ENCODE peak calls at places on chromosome 13, in six cellular contexts. C is PC-9, S is NCI-H345, U is GM23338, E is T-helper 17 cell, F is GM10248. V is an unnamed sample.

GRCh38 chr13:31945202-31945978 is 86.2 kb upstream of the FRY start:
- DNase-seq in C (peak; percentile 97), S (peak; percentile 66), U (peak; percentile 66), E (no peak), F (no peak), V (no peak)

GRCh38 chr13:75514080-75515040 is 23.3 kb downstream of the COMMD6 start:
- DNase-seq in C (no peak), S (no peak), U (no peak), E (no peak), F (no peak), V (no peak)

GRCh38 chr13:39451301-39451700 is 151.7 kb downstream of the LHFPL6 start:
- DNase-seq in C (no peak), S (peak; percentile 37), U (no peak), E (no peak), F (no peak), V (peak; percentile 7)

GRCh38 chr13:37747071-37747612 is 122.4 kb downstream of the TRPC4 start:
- DNase-seq in C (peak; percentile 83), S (no peak), U (no peak), E (no peak), F (no peak), V (no peak)

GRCh38 chr13:81051873-81052272 is 710.9 kb upstream of the SPRY2 start:
- DNase-seq in C (no peak), S (peak; percentile 6), U (peak; percentile 10), E (no peak), F (no peak), V (no peak)

GRCh38 chr13:77222000-77222690 is 104.7 kb downstream of the MYCBP2 start:
- DNase-seq in C (no peak), S (no peak), U (no peak), E (no peak), F (no peak), V (no peak)

GRCh38 chr13:100611678-100612492 is 23.3 kb upstream of the GGACT start:
- DNase-seq in C (no peak), S (no peak), U (no peak), E (no peak), F (no peak), V (no peak)

GRCh38 chr13:114100446-114101320 is 31.7 kb downstream of the RASA3 start:
- DNase-seq in C (no peak), S (no peak), U (no peak), E (no peak), F (peak; percentile 69), V (no peak)

GRCh38 chr13:94722596-94722995 is 10.3 kb upstream of the SOX21 start:
- DNase-seq in C (no peak), S (no peak), U (no peak), E (no peak), F (no peak), V (no peak)

GRCh38 chr13:94829201-94829600 is 116.9 kb upstream of the SOX21 start:
- DNase-seq in C (no peak), S (peak; percentile 53), U (no peak), E (no peak), F (no peak), V (no peak)

GRCh38 chr13:110628477-110628793 is 13.1 kb downstream of the NAXD start:
- DNase-seq in C (no peak), S (no peak), U (no peak), E (no peak), F (no peak), V (no peak)

GRCh38 chr13:44129418-44129817 is 244.2 kb upstream of the SERP2 start:
- DNase-seq in C (no peak), S (no peak), U (no peak), E (no peak), F (no peak), V (no peak)

GRCh38 chr13:60265566-60265965 is 101.8 kb upstream of the DIAPH3 start:
- DNase-seq in C (no peak), S (no peak), U (no peak), E (no peak), F (no peak), V (no peak)

GRCh38 chr13:28885191-28885590 is 65.1 kb downstream of the MTUS2 start:
- DNase-seq in C (no peak), S (no peak), U (no peak), E (no peak), F (no peak), V (no peak)

V was measured in OCI-LY7.